ENCODE peak calls at places on chromosome X, in nine cellular contexts. O, Y, B, Q, J, I, L, A and D are unnamed samples.
A peak's percentile ranks its signal among the peaks of the same experiment; 100 is the strongest.

GRCh38 chrX:110089656-110090404 is 86.9 kb downstream of the TMEM164 start:
- DNase-seq in O (no peak), Y (no peak), B (no peak), Q (no peak), J (no peak), I (no peak), L (no peak), A (peak; percentile 44), D (peak; percentile 30)

GRCh38 chrX:68932611-68933010 is 103.8 kb downstream of the EFNB1 start:
- DNase-seq in O (no peak), Y (no peak), B (no peak), Q (no peak), J (no peak), I (no peak), L (no peak), A (no peak), D (no peak)

GRCh38 chrX:74535211-74535621 is 79.2 kb downstream of the RLIM start:
- DNase-seq in O (peak; percentile 50), Y (peak; percentile 24), B (no peak), Q (peak; percentile 67), J (no peak), I (peak; percentile 16), L (no peak), A (peak; percentile 67), D (peak; percentile 66)

GRCh38 chrX:115940888-115941332 is 229.6 kb upstream of the AGTR2 start:
- DNase-seq in O (peak; percentile 91), Y (peak; percentile 88), B (no peak), Q (no peak), J (no peak), I (no peak), L (no peak), A (peak; percentile 45), D (peak; percentile 19)

GRCh38 chrX:53494427-53494826 is 60.3 kb upstream of the HSD17B10 start:
- DNase-seq in O (peak; percentile 47), Y (no peak), B (no peak), Q (peak; percentile 36), J (no peak), I (no peak), L (no peak), A (no peak), D (peak; percentile 53)

GRCh38 chrX:37871626-37872302 is 24.4 kb upstream of the DYNLT3 start:
- DNase-seq in O (no peak), Y (no peak), B (peak; percentile 67), Q (peak; percentile 87), J (peak; percentile 56), I (peak; percentile 18), L (no peak), A (peak; percentile 90), D (peak; percentile 92)

GRCh38 chrX:33204889-33205288 is 6.5 kb downstream of the DMD start:
- DNase-seq in O (no peak), Y (no peak), B (no peak), Q (no peak), J (no peak), I (no peak), L (no peak), A (no peak), D (peak; percentile 86)

GRCh38 chrX:21375795-21376069 is 1.5 kb downstream of the CNKSR2 start:
- DNase-seq in O (peak; percentile 15), Y (no peak), B (no peak), Q (no peak), J (no peak), I (no peak), L (no peak), A (no peak), D (no peak)

GRCh38 chrX:148133099-148133725 is 152.1 kb downstream of the FMR1NB start:
- DNase-seq in O (no peak), Y (no peak), B (no peak), Q (no peak), J (no peak), I (no peak), L (no peak), A (peak; percentile 6), D (no peak)

GRCh38 chrX:1093112-1093511 is 119.3 kb downstream of the CRLF2 start:
- DNase-seq in O (no peak), Y (no peak), B (no peak), Q (peak; percentile 44), J (no peak), I (peak; percentile 47), L (no peak), A (no peak), D (no peak)

GRCh38 chrX:139093201-139093600 is 381.7 kb upstream of the FGF13 start:
- DNase-seq in O (no peak), Y (no peak), B (no peak), Q (no peak), J (no peak), I (no peak), L (no peak), A (no peak), D (no peak)

GRCh38 chrX:51496501-51497291 is at the start of gene NUDT11:
- DNase-seq in O (peak; percentile 87), Y (peak; percentile 12), B (no peak), Q (peak; percentile 77), J (no peak), I (peak; percentile 51), L (no peak), A (peak; percentile 70), D (peak; percentile 71)

GRCh38 chrX:39903937-39904336 is 193.8 kb downstream of the BCOR start:
- DNase-seq in O (no peak), Y (no peak), B (no peak), Q (peak; percentile 64), J (no peak), I (peak; percentile 17), L (no peak), A (peak; percentile 35), D (peak; percentile 28)

GRCh38 chrX:107775734-107776511 is at the start of gene TSC22D3:
- DNase-seq in O (peak; percentile 48), Y (peak; percentile 74), B (no peak), Q (peak; percentile 69), J (peak; percentile 42), I (peak; percentile 61), L (no peak), A (peak; percentile 67), D (peak; percentile 66)

GRCh38 chrX:16320765-16321355 is 153.6 kb downstream of the MAGEB17 start:
- DNase-seq in O (no peak), Y (no peak), B (no peak), Q (peak; percentile 55), J (no peak), I (no peak), L (no peak), A (peak; percentile 44), D (peak; percentile 38)

GRCh38 chrX:150085881-150086280 is 147.6 kb upstream of the EOLA2 start:
- DNase-seq in O (no peak), Y (no peak), B (no peak), Q (peak; percentile 55), J (no peak), I (no peak), L (no peak), A (peak; percentile 41), D (peak; percentile 51)

GRCh38 chrX:29561417-29561816 is 653.9 kb upstream of the MAGEB2 start:
- DNase-seq in O (no peak), Y (no peak), B (no peak), Q (no peak), J (no peak), I (no peak), L (no peak), A (no peak), D (peak; percentile 53)

GRCh38 chrX:17584248-17584681 is 153.0 kb upstream of the SCML1 start:
- DNase-seq in O (no peak), Y (no peak), B (no peak), Q (peak; percentile 83), J (no peak), I (no peak), L (no peak), A (peak; percentile 39), D (peak; percentile 10)

GRCh38 chrX:22952011-22952410 is 47.7 kb upstream of the DDX53 start:
- DNase-seq in O (no peak), Y (no peak), B (no peak), Q (peak; percentile 46), J (no peak), I (no peak), L (no peak), A (peak; percentile 54), D (peak; percentile 62)

GRCh38 chrX:19698125-19698524 is 182.8 kb upstream of the MAP3K15 start:
- DNase-seq in O (no peak), Y (no peak), B (no peak), Q (peak; percentile 83), J (no peak), I (no peak), L (no peak), A (peak; percentile 74), D (peak; percentile 12)

GRCh38 chrX:9464435-9465371 is at the start of gene TBL1X:
- DNase-seq in O (peak; percentile 24), Y (peak; percentile 33), B (no peak), Q (peak; percentile 68), J (no peak), I (peak; percentile 64), L (no peak), A (peak; percentile 27), D (peak; percentile 30)

GRCh38 chrX:113868169-113868568 is 715.7 kb upstream of the HTR2C start:
- DNase-seq in O (no peak), Y (no peak), B (no peak), Q (no peak), J (no peak), I (no peak), L (no peak), A (no peak), D (no peak)

GRCh38 chrX:48909703-48910102 is 1.7 kb downstream of the SLC35A2 start:
- DNase-seq in O (no peak), Y (no peak), B (no peak), Q (no peak), J (no peak), I (no peak), L (no peak), A (no peak), D (no peak)

GRCh38 chrX:150460063-150460462 is 96.9 kb downstream of the MAMLD1 start:
- DNase-seq in O (no peak), Y (no peak), B (no peak), Q (no peak), J (no peak), I (no peak), L (no peak), A (no peak), D (no peak)